ENCODE peak calls at places on chromosome 13, in eight cellular contexts. One of them, this sample, is unnamed. For H3K36me3 and H3K9me3, the result is how much of the 10 kb centered on the place peaks cover.

GRCh38 chr13:46492946-46493345 is 60.0 kb upstream of the LRCH1 start:
- DNase-seq in astrocyte: peak
- DNase-seq in WERI-Rb-1: no peak
- DNase-seq in uterus: no peak
- DNase-seq in heart right ventricle: no peak
- DNase-seq in effector memory CD4-positive, alpha-beta T cell: no peak
- DNase-seq in HepG2: peak
- DNase-seq in ascending aorta: no peak
- DNase-seq in this sample: no peak

GRCh38 chr13:28059214-28059613 is 41.2 kb downstream of the FLT3 start:
- DNase-seq in astrocyte: no peak
- DNase-seq in uterus: no peak
- DNase-seq in HepG2: peak
- DNase-seq in effector memory CD4-positive, alpha-beta T cell: no peak
- DNase-seq in heart right ventricle: no peak
- DNase-seq in WERI-Rb-1: peak
- DNase-seq in ascending aorta: no peak
- DNase-seq in this sample: no peak

GRCh38 chr13:24459234-24459633 is 53.3 kb downstream of the PARP4 start:
- DNase-seq in WERI-Rb-1: no peak
- DNase-seq in effector memory CD4-positive, alpha-beta T cell: no peak
- DNase-seq in astrocyte: peak
- DNase-seq in ascending aorta: no peak
- DNase-seq in heart right ventricle: no peak
- DNase-seq in HepG2: no peak
- DNase-seq in uterus: no peak
- DNase-seq in this sample: peak

GRCh38 chr13:32881074-32881791 is 135.0 kb upstream of the KL start:
- DNase-seq in effector memory CD4-positive, alpha-beta T cell: no peak
- DNase-seq in ascending aorta: no peak
- DNase-seq in astrocyte: peak
- DNase-seq in heart right ventricle: no peak
- DNase-seq in uterus: peak
- DNase-seq in HepG2: no peak
- DNase-seq in WERI-Rb-1: no peak
- DNase-seq in this sample: peak

GRCh38 chr13:113162783-113163685 is 4.6 kb downstream of the PROZ start:
- DNase-seq in heart right ventricle: no peak
- DNase-seq in ascending aorta: peak
- DNase-seq in HepG2: no peak
- DNase-seq in uterus: no peak
- DNase-seq in effector memory CD4-positive, alpha-beta T cell: no peak
- DNase-seq in astrocyte: no peak
- DNase-seq in WERI-Rb-1: no peak
- DNase-seq in this sample: no peak

GRCh38 chr13:29511980-29512379 is 83.5 kb downstream of the SLC7A1 start:
- DNase-seq in HepG2: no peak
- DNase-seq in WERI-Rb-1: no peak
- DNase-seq in uterus: peak
- DNase-seq in heart right ventricle: no peak
- DNase-seq in ascending aorta: no peak
- DNase-seq in astrocyte: peak
- DNase-seq in effector memory CD4-positive, alpha-beta T cell: no peak
- DNase-seq in this sample: no peak

GRCh38 chr13:113417008-113417735 is 36.1 kb downstream of the ADPRHL1 start:
- DNase-seq in ascending aorta: peak
- DNase-seq in HepG2: no peak
- DNase-seq in heart right ventricle: no peak
- DNase-seq in WERI-Rb-1: peak
- DNase-seq in astrocyte: no peak
- DNase-seq in effector memory CD4-positive, alpha-beta T cell: no peak
- DNase-seq in uterus: no peak
- DNase-seq in this sample: no peak

GRCh38 chr13:44040754-44041100 is 161.0 kb downstream of the LACC1 start:
- DNase-seq in astrocyte: peak
- DNase-seq in effector memory CD4-positive, alpha-beta T cell: no peak
- DNase-seq in HepG2: no peak
- DNase-seq in WERI-Rb-1: no peak
- DNase-seq in ascending aorta: no peak
- DNase-seq in heart right ventricle: no peak
- DNase-seq in uterus: no peak
- DNase-seq in this sample: no peak

GRCh38 chr13:35630551-35631275 is 154.2 kb upstream of the MAB21L1 start:
- DNase-seq in WERI-Rb-1: peak
- DNase-seq in astrocyte: peak
- DNase-seq in effector memory CD4-positive, alpha-beta T cell: no peak
- DNase-seq in heart right ventricle: no peak
- DNase-seq in ascending aorta: no peak
- DNase-seq in uterus: no peak
- DNase-seq in HepG2: peak
- DNase-seq in this sample: peak

GRCh38 chr13:40624338-40624737 is 42.1 kb downstream of the FOXO1 start:
- DNase-seq in WERI-Rb-1: no peak
- DNase-seq in uterus: no peak
- DNase-seq in HepG2: no peak
- DNase-seq in effector memory CD4-positive, alpha-beta T cell: no peak
- DNase-seq in ascending aorta: no peak
- DNase-seq in astrocyte: peak
- DNase-seq in heart right ventricle: no peak
- DNase-seq in this sample: peak

GRCh38 chr13:36919833-36920611 is at the start of gene SMAD9:
- DNase-seq in HepG2: peak
- DNase-seq in heart right ventricle: peak
- DNase-seq in astrocyte: peak
- DNase-seq in uterus: peak
- DNase-seq in ascending aorta: peak
- DNase-seq in WERI-Rb-1: peak
- DNase-seq in effector memory CD4-positive, alpha-beta T cell: no peak
- DNase-seq in this sample: peak

GRCh38 chr13:20125129-20125782 is 35.6 kb downstream of the GJA3 start:
- DNase-seq in uterus: no peak
- DNase-seq in WERI-Rb-1: no peak
- DNase-seq in HepG2: no peak
- DNase-seq in ascending aorta: no peak
- DNase-seq in astrocyte: peak
- DNase-seq in heart right ventricle: no peak
- DNase-seq in effector memory CD4-positive, alpha-beta T cell: no peak
- DNase-seq in this sample: peak

GRCh38 chr13:95641961-95642621 is 2.4 kb downstream of the DZIP1 start:
- DNase-seq in HepG2: peak
- DNase-seq in effector memory CD4-positive, alpha-beta T cell: no peak
- DNase-seq in ascending aorta: peak
- DNase-seq in astrocyte: peak
- DNase-seq in WERI-Rb-1: no peak
- DNase-seq in heart right ventricle: peak
- DNase-seq in uterus: peak
- DNase-seq in this sample: peak

GRCh38 chr13:93951153-93951552 is 528.3 kb downstream of the DCT start:
- DNase-seq in effector memory CD4-positive, alpha-beta T cell: no peak
- DNase-seq in HepG2: no peak
- DNase-seq in ascending aorta: no peak
- DNase-seq in heart right ventricle: no peak
- DNase-seq in WERI-Rb-1: no peak
- DNase-seq in uterus: no peak
- DNase-seq in astrocyte: no peak
- DNase-seq in this sample: no peak
- H3K4me3 ChIP-seq in effector memory CD4-positive, alpha-beta T cell: no peak
- H3K4me3 ChIP-seq in HepG2: no peak
- H3K4me3 ChIP-seq in ascending aorta: no peak
- H3K4me3 ChIP-seq in heart right ventricle: no peak
- H3K4me3 ChIP-seq in WERI-Rb-1: no peak
- H3K4me3 ChIP-seq in uterus: no peak
- H3K4me3 ChIP-seq in astrocyte: no peak
- H3K4me3 ChIP-seq in this sample: no peak

GRCh38 chr13:110458017-110458416 is 103.5 kb downstream of the RAB20 start:
- DNase-seq in HepG2: no peak
- DNase-seq in astrocyte: no peak
- DNase-seq in heart right ventricle: no peak
- DNase-seq in uterus: no peak
- DNase-seq in effector memory CD4-positive, alpha-beta T cell: no peak
- DNase-seq in ascending aorta: no peak
- DNase-seq in WERI-Rb-1: no peak
- DNase-seq in this sample: no peak

GRCh38 chr13:110457361-110457760 is 104.2 kb downstream of the RAB20 start:
- DNase-seq in heart right ventricle: no peak
- DNase-seq in HepG2: no peak
- DNase-seq in astrocyte: no peak
- DNase-seq in effector memory CD4-positive, alpha-beta T cell: no peak
- DNase-seq in uterus: no peak
- DNase-seq in WERI-Rb-1: no peak
- DNase-seq in ascending aorta: no peak
- DNase-seq in this sample: no peak

GRCh38 chr13:110455444-110455843 is 106.1 kb downstream of the RAB20 start:
- DNase-seq in ascending aorta: no peak
- DNase-seq in effector memory CD4-positive, alpha-beta T cell: no peak
- DNase-seq in astrocyte: no peak
- DNase-seq in WERI-Rb-1: no peak
- DNase-seq in uterus: no peak
- DNase-seq in HepG2: no peak
- DNase-seq in heart right ventricle: no peak
- DNase-seq in this sample: no peak

GRCh38 chr13:110455941-110456340 is 105.6 kb downstream of the RAB20 start:
- DNase-seq in HepG2: peak
- DNase-seq in uterus: peak
- DNase-seq in ascending aorta: peak
- DNase-seq in WERI-Rb-1: peak
- DNase-seq in heart right ventricle: peak
- DNase-seq in effector memory CD4-positive, alpha-beta T cell: peak
- DNase-seq in astrocyte: peak
- DNase-seq in this sample: peak

DNA sequence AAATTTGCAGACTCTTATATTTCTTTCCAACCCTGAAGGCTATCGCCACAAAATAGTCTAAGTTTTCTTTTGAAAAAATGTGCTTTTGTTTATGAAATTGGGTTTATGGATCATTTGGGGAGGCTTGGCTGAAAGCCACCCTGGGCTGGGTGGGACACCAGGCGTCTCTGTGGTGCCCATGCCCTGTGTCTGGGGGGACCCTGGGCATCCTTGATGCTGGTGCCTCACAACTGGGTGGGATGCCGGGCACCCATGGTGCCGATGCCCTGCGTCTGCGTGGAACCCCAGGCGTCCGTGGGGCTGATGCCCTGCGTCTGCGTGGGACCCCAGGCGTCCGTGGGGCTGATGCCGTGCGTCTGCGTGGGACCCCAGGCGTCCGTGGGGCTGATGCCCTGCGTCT is 105.0 kb downstream of the RAB20 start:
- DNase-seq in WERI-Rb-1: no peak
- DNase-seq in heart right ventricle: no peak
- DNase-seq in effector memory CD4-positive, alpha-beta T cell: no peak
- DNase-seq in uterus: no peak
- DNase-seq in HepG2: no peak
- DNase-seq in ascending aorta: no peak
- DNase-seq in astrocyte: no peak
- DNase-seq in this sample: no peak
- H3K36me3 ChIP-seq in WERI-Rb-1: under half
- H3K36me3 ChIP-seq in heart right ventricle: half or more
- H3K36me3 ChIP-seq in effector memory CD4-positive, alpha-beta T cell: under half
- H3K36me3 ChIP-seq in uterus: under half
- H3K36me3 ChIP-seq in HepG2: under half
- H3K36me3 ChIP-seq in ascending aorta: half or more
- H3K36me3 ChIP-seq in astrocyte: under half
- H3K36me3 ChIP-seq in this sample: under half

DNA sequence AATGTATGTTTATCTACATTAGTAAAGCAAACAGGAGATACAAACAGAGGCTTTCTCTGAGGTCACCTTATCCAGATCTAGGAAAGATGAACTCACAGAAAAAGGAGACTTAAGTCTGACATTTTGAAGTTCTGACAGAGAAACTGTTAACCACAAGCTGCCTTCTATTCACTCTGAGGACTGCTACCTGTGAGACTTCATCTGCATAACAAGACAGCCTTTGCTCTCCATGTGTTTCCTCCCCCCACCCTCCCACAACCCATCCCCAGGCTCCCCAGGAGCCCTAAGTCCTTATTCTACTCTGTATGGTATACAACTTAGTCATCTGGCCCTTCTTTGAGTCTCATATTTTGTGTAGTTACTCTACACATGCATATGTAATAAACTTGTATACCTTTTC is 699.0 kb downstream of the FGF9 start:
- DNase-seq in uterus: no peak
- DNase-seq in astrocyte: no peak
- DNase-seq in heart right ventricle: no peak
- DNase-seq in WERI-Rb-1: no peak
- DNase-seq in ascending aorta: no peak
- DNase-seq in effector memory CD4-positive, alpha-beta T cell: no peak
- DNase-seq in HepG2: no peak
- DNase-seq in this sample: no peak
- H3K9me3 ChIP-seq in uterus: under half
- H3K9me3 ChIP-seq in astrocyte: under half
- H3K9me3 ChIP-seq in heart right ventricle: under half
- H3K9me3 ChIP-seq in WERI-Rb-1: under half
- H3K9me3 ChIP-seq in ascending aorta: under half
- H3K9me3 ChIP-seq in effector memory CD4-positive, alpha-beta T cell: under half
- H3K9me3 ChIP-seq in HepG2: half or more
- H3K9me3 ChIP-seq in this sample: under half

GRCh38 chr13:51689597-51689996 is 105.3 kb downstream of the WDFY2 start:
- DNase-seq in astrocyte: no peak
- DNase-seq in HepG2: peak
- DNase-seq in uterus: no peak
- DNase-seq in ascending aorta: no peak
- DNase-seq in effector memory CD4-positive, alpha-beta T cell: no peak
- DNase-seq in WERI-Rb-1: no peak
- DNase-seq in heart right ventricle: no peak
- DNase-seq in this sample: no peak
- H3K4me3 ChIP-seq in astrocyte: no peak
- H3K4me3 ChIP-seq in HepG2: peak
- H3K4me3 ChIP-seq in uterus: no peak
- H3K4me3 ChIP-seq in ascending aorta: no peak
- H3K4me3 ChIP-seq in effector memory CD4-positive, alpha-beta T cell: no peak
- H3K4me3 ChIP-seq in WERI-Rb-1: no peak
- H3K4me3 ChIP-seq in heart right ventricle: no peak
- H3K4me3 ChIP-seq in this sample: no peak

DNA sequence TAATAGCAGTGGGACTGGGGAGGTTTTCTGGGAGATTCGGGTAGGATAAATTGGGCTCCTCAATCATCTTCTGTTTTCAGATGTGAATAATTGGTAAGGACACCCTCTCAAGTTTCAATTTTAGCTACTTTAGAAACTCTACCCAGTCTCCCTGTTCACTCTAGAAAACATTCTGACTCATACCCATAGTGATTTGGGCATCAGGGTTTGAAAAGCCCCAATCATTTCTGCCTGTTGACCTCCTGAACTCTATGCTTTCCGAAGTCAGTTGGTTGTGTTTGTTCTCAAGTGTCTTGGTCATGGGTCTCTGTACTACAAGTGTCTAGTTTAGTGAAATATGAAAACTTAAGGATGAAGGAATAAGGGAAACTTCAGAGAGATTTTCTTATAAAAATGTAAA is 911.3 kb upstream of the GPC6 start:
- DNase-seq in astrocyte: peak
- DNase-seq in WERI-Rb-1: no peak
- DNase-seq in effector memory CD4-positive, alpha-beta T cell: no peak
- DNase-seq in HepG2: no peak
- DNase-seq in uterus: no peak
- DNase-seq in heart right ventricle: no peak
- DNase-seq in ascending aorta: no peak
- DNase-seq in this sample: no peak
- H3K36me3 ChIP-seq in astrocyte: under half
- H3K36me3 ChIP-seq in WERI-Rb-1: under half
- H3K36me3 ChIP-seq in effector memory CD4-positive, alpha-beta T cell: under half
- H3K36me3 ChIP-seq in HepG2: under half
- H3K36me3 ChIP-seq in uterus: under half
- H3K36me3 ChIP-seq in heart right ventricle: under half
- H3K36me3 ChIP-seq in ascending aorta: under half
- H3K36me3 ChIP-seq in this sample: under half